ENCODE peak calls at places on chromosomes 12 and 14, in five cellular contexts. X is transverse colon, I is neuronal stem cell, H is right lobe of liver, D is SK-N-SH. S is an unnamed sample. For H3K4me1, the result is how much of the 10 kb centered on the place peaks cover.

GRCh38 chr12:15879413-15879812 is 2.8 kb upstream of the STRAP start:
- DNase-seq in X (no peak), I (no peak), H (no peak), D (no peak), S (no peak)

GRCh38 chr12:110790301-110790700 is 47.6 kb upstream of the PPP1CC start:
- DNase-seq in X (no peak), I (no peak), H (no peak), D (no peak), S (no peak)

GRCh38 chr12:122866379-122866778 is 29.5 kb downstream of the VPS37B start:
- DNase-seq in X (no peak), I (no peak), H (peak), D (no peak), S (no peak)

GRCh38 chr14:96038920-96039632 is at the start of gene C14orf132:
- DNase-seq in X (peak), I (no peak), H (peak), D (peak), S (no peak)

GRCh38 chr14:61584258-61584657 is 111.1 kb upstream of the HIF1A start:
- DNase-seq in X (no peak), I (no peak), H (no peak), D (no peak), S (peak)

GRCh38 chr14:105059917-105060565 is 5.2 kb downstream of the GPR132 start:
- DNase-seq in X (no peak), I (no peak), H (no peak), D (no peak), S (no peak)

GRCh38 chr12:2856051-2856450 is 788 bp downstream of the TEX52 start:
- DNase-seq in X (no peak), I (no peak), H (no peak), D (no peak), S (peak)

GRCh38 chr12:72098622-72099021 is 160.0 kb downstream of the TPH2 start:
- DNase-seq in X (no peak), I (no peak), H (no peak), D (no peak), S (no peak)

GRCh38 chr12:52606581-52607241 is 5.4 kb upstream of the KRT72 start:
- DNase-seq in X (no peak), I (no peak), H (no peak), D (no peak), S (no peak)

GRCh38 chr14:51873221-51873893 is 12.9 kb downstream of the GNG2 start:
- DNase-seq in X (no peak), I (no peak), H (no peak), D (peak), S (peak)

GRCh38 chr12:3947781-3948180 is 74.6 kb upstream of the PARP11 start:
- DNase-seq in X (no peak), I (no peak), H (no peak), D (no peak), S (no peak)

GRCh38 chr14:67653651-67654280 is 20.7 kb downstream of the VTI1B start:
- DNase-seq in X (no peak), I (no peak), H (no peak), D (no peak), S (no peak)

GRCh38 chr12:57091633-57092528 is 3.0 kb downstream of the NAB2 start:
- DNase-seq in X (no peak), I (no peak), H (no peak), D (peak), S (no peak)

GRCh38 chr14:105490318-105490571 is 801 bp upstream of the TEDC1 start:
- DNase-seq in X (peak), I (no peak), H (peak), D (no peak), S (no peak)

GRCh38 chr14:68234101-68234905 is 414.7 kb downstream of the RAD51B start:
- DNase-seq in X (no peak), I (no peak), H (no peak), D (no peak), S (no peak)

GRCh38 chr12:124754949-124755800 is 108.5 kb downstream of the SCARB1 start:
- DNase-seq in X (peak), I (no peak), H (peak), D (peak), S (no peak)

GRCh38 chr12:95088339-95088738 is 14.9 kb upstream of the NR2C1 start:
- DNase-seq in X (no peak), I (no peak), H (no peak), D (no peak), S (no peak)

GRCh38 chr14:77053046-77053841 is 24.7 kb upstream of the IRF2BPL start:
- DNase-seq in X (peak), I (peak), H (peak), D (peak), S (no peak)

GRCh38 chr14:36430662-36431084 is 89.4 kb downstream of the NKX2-1 start:
- DNase-seq in X (no peak), I (no peak), H (peak), D (no peak), S (no peak)

GRCh38 chr12:3244219-3244750 is 167.1 kb downstream of the TSPAN9 start:
- DNase-seq in X (no peak), I (no peak), H (no peak), D (no peak), S (no peak)

GRCh38 chr12:51884676-51885229 is 3.1 kb upstream of the ANKRD33 start:
- DNase-seq in X (no peak), I (no peak), H (peak), D (no peak), S (peak)

GRCh38 chr14:33938131-33938949 is 12.5 kb downstream of the EGLN3 start:
- DNase-seq in X (peak), I (no peak), H (peak), D (peak), S (peak)

GRCh38 chr12:48903982-48904411 is 21.3 kb downstream of the FKBP11 start:
- DNase-seq in X (peak), I (peak), H (peak), D (peak), S (no peak)

GRCh38 chr12:71683633-71684032 is 2.2 kb upstream of the TMEM19 start:
- DNase-seq in X (no peak), I (no peak), H (no peak), D (no peak), S (no peak)

DNA sequence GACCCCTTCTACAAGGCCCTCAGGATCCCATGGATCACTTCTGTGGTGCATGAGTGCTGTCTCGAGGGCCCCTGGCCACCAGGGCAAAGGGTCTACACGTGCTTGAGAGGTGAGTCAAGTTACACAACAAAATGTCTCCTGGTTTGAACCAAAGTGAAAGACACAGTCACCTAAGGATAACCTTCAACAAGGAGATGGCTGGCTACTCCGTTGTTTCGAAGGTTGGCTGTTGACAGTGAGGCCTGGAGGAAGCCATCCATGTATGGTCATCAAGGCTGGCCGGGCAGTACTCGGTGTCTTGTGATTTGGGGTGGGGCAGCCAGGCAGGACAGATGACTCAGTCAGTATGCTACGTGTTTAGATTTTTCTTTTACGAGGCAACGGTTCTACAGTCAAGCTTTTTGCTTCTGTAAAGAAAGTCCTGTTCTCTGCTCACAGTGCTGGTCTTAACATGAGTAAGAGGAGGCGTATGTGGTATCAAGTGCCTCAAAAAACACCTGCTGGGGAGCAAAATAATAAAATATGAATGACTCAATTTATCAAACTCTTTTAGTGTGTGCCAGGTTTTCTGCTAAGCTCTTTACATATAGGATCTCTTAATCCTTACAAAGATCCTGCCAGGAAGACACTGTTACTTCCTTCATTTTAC is 18.0 kb upstream of the NT5DC3 start:
- DNase-seq in X (peak), I (no peak), H (no peak), D (no peak), S (peak)
- H3K27ac ChIP-seq in X (peak), I (no peak), H (no peak), D (peak), S (peak)

GRCh38 chr12:104722541-104723534 is 235.3 kb downstream of the SLC41A2 start:
- DNase-seq in X (no peak), I (no peak), H (no peak), D (peak), S (no peak)

GRCh38 chr12:104721944-104722343 is 236.1 kb downstream of the SLC41A2 start:
- DNase-seq in X (no peak), I (no peak), H (no peak), D (no peak), S (no peak)

GRCh38 chr12:104720346-104721064 is 237.6 kb downstream of the SLC41A2 start:
- DNase-seq in X (peak), I (no peak), H (no peak), D (no peak), S (no peak)

GRCh38 chr12:104719700-104720345 is 238.3 kb downstream of the SLC41A2 start:
- DNase-seq in X (no peak), I (no peak), H (no peak), D (no peak), S (no peak)

DNA sequence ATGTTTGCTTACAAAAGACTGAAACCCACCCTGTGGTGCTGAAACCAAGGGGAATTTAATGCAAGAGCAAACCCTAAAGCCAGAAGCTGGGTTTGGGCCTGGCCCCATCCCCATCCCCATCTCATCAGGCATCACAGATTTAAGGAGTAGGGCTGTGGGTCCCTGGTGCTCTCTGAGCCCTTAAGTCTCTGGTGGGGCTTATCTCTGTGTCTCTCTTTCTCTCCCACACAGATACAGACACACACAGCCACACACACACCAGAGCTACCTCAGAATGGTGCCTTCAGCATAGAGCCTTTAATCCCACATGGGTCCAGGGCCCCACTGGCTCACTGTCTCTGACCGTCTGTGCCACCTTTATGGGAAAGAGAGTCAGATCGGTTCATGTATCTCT is 237.0 kb downstream of the SLC41A2 start:
- DNase-seq in X (no peak), I (no peak), H (no peak), D (no peak), S (no peak)
- H3K4me1 ChIP-seq in X (under half), I (under half), H (under half), D (half or more), S (under half)

GRCh38 chr14:87457727-87458126 is 535.3 kb downstream of the GALC start:
- DNase-seq in X (no peak), I (no peak), H (no peak), D (no peak), S (peak)
- H3K4me3 ChIP-seq in X (no peak), I (no peak), H (no peak), D (no peak), S (peak)

DNA sequence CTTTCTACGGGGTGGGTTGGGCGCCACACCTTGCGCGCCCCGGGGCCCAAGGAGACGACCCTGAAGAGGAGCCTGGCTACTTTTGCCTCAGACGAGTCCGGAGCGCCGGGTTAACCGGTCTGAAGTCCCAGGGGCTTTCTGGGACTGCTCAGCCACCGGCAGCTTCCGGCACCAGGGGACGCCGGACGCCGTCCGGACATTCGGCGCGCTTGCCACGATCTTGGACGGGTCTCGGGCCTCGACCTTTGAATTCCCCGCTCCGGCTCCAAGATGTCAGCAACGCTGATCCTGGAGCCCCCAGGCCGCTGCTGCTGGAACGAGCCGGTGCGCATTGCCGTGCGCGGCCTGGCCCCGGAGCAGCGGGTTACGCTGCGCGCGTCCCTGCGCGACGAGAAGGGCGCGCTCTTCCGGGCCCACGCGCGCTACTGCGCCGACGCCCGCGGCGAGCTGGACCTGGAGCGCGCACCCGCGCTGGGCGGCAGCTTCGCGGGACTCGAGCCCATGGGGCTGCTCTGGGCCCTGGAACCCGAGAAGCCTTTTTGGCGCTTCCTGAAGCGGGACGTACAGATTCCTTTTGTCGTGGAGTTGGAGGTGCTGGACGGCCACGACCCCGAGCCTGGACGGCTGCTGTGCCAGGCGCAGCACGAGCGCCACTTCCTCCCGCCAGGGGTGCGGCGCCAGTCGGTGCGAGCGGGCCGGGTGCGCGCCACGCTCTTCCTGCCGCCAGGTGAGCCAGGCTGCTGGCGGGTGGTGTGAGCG is at the start of gene ACOT4:
- DNase-seq in X (peak), I (no peak), H (peak), D (peak), S (peak)
- H3K27ac ChIP-seq in X (peak), I (no peak), H (peak), D (no peak), S (no peak)

GRCh38 chr12:92440072-92440471 is 262.7 kb upstream of the PLEKHG7 start:
- DNase-seq in X (no peak), I (no peak), H (no peak), D (no peak), S (no peak)

GRCh38 chr12:92438641-92439396 is 264.0 kb upstream of the PLEKHG7 start:
- DNase-seq in X (no peak), I (no peak), H (no peak), D (no peak), S (no peak)

GRCh38 chr12:92436847-92437246 is 265.9 kb upstream of the PLEKHG7 start:
- DNase-seq in X (no peak), I (no peak), H (no peak), D (no peak), S (no peak)

GRCh38 chr12:92439397-92439779 is 263.4 kb upstream of the PLEKHG7 start:
- DNase-seq in X (no peak), I (no peak), H (no peak), D (no peak), S (peak)

DNA sequence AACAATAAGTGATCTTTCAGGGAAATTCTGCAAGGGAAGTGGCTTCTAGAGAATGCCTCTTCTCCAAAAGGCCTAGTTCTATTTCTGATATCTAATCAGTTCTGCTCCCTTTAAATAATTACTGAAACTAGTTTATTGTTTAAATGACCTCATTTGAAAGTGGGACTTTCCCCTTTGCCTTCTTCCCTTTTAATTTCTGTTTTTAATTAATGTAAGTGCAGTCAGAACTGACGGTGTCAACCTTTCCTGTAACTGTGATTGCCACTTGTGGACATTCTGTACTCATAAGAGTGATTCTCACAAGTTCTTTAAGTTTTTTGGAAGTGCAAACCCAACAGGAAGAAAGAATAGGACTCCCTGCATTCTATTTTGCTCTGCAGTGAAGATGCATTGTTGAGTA is 265.3 kb upstream of the PLEKHG7 start:
- DNase-seq in X (no peak), I (no peak), H (no peak), D (no peak), S (no peak)
- H3K4me1 ChIP-seq in X (under half), I (under half), H (under half), D (under half), S (under half)

GRCh38 chr12:54126696-54127537 is 61.9 kb downstream of the SMUG1 start:
- DNase-seq in X (peak), I (no peak), H (peak), D (peak), S (no peak)

GRCh38 chr12:54127538-54128259 is 61.1 kb downstream of the SMUG1 start:
- DNase-seq in X (no peak), I (no peak), H (no peak), D (no peak), S (no peak)

GRCh38 chr12:54129028-54129903 is 59.5 kb downstream of the SMUG1 start:
- DNase-seq in X (no peak), I (no peak), H (no peak), D (no peak), S (no peak)

GRCh38 chr12:54125950-54126695 is 62.7 kb downstream of the SMUG1 start:
- DNase-seq in X (peak), I (no peak), H (peak), D (peak), S (no peak)

DNA sequence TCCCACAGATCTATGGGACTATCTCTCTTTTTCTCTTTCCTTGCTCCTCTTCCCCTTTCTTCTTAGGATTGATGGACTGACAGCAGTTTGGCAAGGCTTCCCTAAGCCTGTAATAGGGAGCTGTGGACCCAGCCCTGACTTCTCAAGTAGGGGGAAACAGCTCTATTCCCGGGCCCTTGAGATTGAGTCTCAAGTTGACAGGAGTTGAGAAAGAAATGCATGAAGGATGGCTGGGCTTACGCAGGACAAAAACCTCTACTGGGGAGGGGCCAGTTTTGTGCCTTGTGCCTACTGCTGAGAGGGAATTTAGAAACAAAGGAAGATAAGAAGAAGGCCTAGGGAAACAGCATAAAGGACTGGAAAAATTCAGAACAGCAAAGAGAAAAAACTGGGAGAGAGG is 60.3 kb downstream of the SMUG1 start:
- DNase-seq in X (no peak), I (no peak), H (no peak), D (no peak), S (no peak)
- H3K4me3 ChIP-seq in X (no peak), I (no peak), H (no peak), D (no peak), S (no peak)

S was measured in PC-3.